ENCODE peak calls at places on chromosomes 4 and X, in four cellular contexts. H is uterus, E is SJSA1, W is tibial nerve. Z is an unnamed sample. For H3K4me1, the result is how much of the 10 kb centered on the place peaks cover.

GRCh38 chrX:2901367-2902036 is 27.6 kb downstream of the ARSD start:
- DNase-seq in E (no peak), H (no peak), W (no peak), Z (no peak)

GRCh38 chrX:38561951-38562719 is 793 bp downstream of the TSPAN7 start:
- DNase-seq in E (no peak), W (no peak), H (peak), Z (no peak)

GRCh38 chr4:94274912-94275311 is 67.2 kb downstream of the SMARCAD1 start:
- DNase-seq in E (no peak), H (no peak), W (no peak), Z (no peak)

GRCh38 chr4:155629183-155629825 is 37.3 kb upstream of the GUCY1A1 start:
- DNase-seq in H (no peak), E (peak), W (no peak), Z (no peak)

GRCh38 chrX:103793541-103793932 is 16.9 kb downstream of the PLP1 start:
- DNase-seq in E (no peak), W (no peak), H (no peak), Z (no peak)

GRCh38 chr4:6224725-6225124 is 24.4 kb upstream of the JAKMIP1 start:
- DNase-seq in E (no peak), H (no peak), W (no peak), Z (no peak)

GRCh38 chrX:150408561-150408960 is 45.4 kb downstream of the MAMLD1 start:
- DNase-seq in H (peak), E (no peak), W (no peak), Z (no peak)

GRCh38 chrX:15301924-15302323 is 13.5 kb downstream of the ASB11 start:
- DNase-seq in H (no peak), W (peak), E (no peak), Z (no peak)

GRCh38 chr4:45662996-45663395 is 460.9 kb downstream of the GABRG1 start:
- DNase-seq in H (no peak), W (no peak), E (no peak), Z (no peak)

GRCh38 chr4:7607156-7607910 is 172.6 kb upstream of the PSAPL1 start:
- DNase-seq in W (peak), E (no peak), H (no peak), Z (no peak)

GRCh38 chrX:54494970-54495813 is 842 bp downstream of the FGD1 start:
- DNase-seq in E (no peak), W (no peak), H (peak), Z (no peak)

GRCh38 chr4:122863626-122864025 is 37.0 kb downstream of the FGF2 start:
- DNase-seq in W (no peak), E (no peak), H (no peak), Z (no peak)

GRCh38 chrX:46310815-46311497 is 234.3 kb downstream of the ZNF674 start:
- DNase-seq in E (no peak), H (no peak), W (no peak), Z (no peak)

GRCh38 chr4:76523593-76523992 is 88.6 kb downstream of the SHROOM3 start:
- DNase-seq in W (no peak), H (no peak), E (no peak), Z (no peak)

GRCh38 chr4:54066718-54067129 is 2.3 kb upstream of the CHIC2 start:
- DNase-seq in H (no peak), W (no peak), E (no peak), Z (no peak)

GRCh38 chrX:30893206-30893605 is 4.2 kb upstream of the TAB3 start:
- DNase-seq in E (no peak), H (no peak), W (no peak), Z (no peak)

GRCh38 chr4:128241425-128241913 is 46.1 kb downstream of the PGRMC2 start:
- DNase-seq in H (no peak), E (peak), W (peak), Z (no peak)

GRCh38 chr4:104420766-104421165 is 73.9 kb downstream of the CXXC4 start:
- DNase-seq in E (no peak), H (no peak), W (no peak), Z (no peak)

GRCh38 chr4:121484633-121485032 is 103.8 kb upstream of the QRFPR start:
- DNase-seq in H (peak), W (peak), E (no peak), Z (no peak)

GRCh38 chr4:23889814-23890269 is at the start of gene PPARGC1A:
- DNase-seq in E (no peak), H (peak), W (peak), Z (no peak)

GRCh38 chrX:149638860-149639259 is 7.3 kb upstream of the TMEM185A start:
- DNase-seq in E (peak), H (no peak), W (no peak), Z (no peak)

GRCh38 chr4:145170209-145170608 is 10.2 kb downstream of the OTUD4 start:
- DNase-seq in W (no peak), E (no peak), H (no peak), Z (no peak)

GRCh38 chrX:136674270-136674986 is 26.5 kb downstream of the CD40LG start:
- DNase-seq in E (no peak), W (no peak), H (no peak), Z (no peak)

GRCh38 chr4:103786014-103786413 is 66.2 kb upstream of the TACR3 start:
- DNase-seq in H (no peak), E (no peak), W (no peak), Z (peak)

GRCh38 chr4:61521451-61521850 is 321.3 kb downstream of the ADGRL3 start:
- DNase-seq in W (no peak), H (no peak), E (no peak), Z (no peak)

GRCh38 chrX:96776966-96777365 is 92.3 kb downstream of the DIAPH2 start:
- DNase-seq in H (no peak), W (no peak), E (no peak), Z (no peak)

GRCh38 chr4:110637408-110638131 is 14.7 kb upstream of the PITX2 start:
- DNase-seq in E (no peak), W (no peak), H (no peak), Z (no peak)

GRCh38 chrX:38985945-38986344 is 184.7 kb downstream of the MID1IP1 start:
- DNase-seq in H (no peak), W (no peak), E (no peak), Z (no peak)

GRCh38 chrX:105526431-105526830 is 295.9 kb upstream of the NRK start:
- DNase-seq in W (no peak), E (no peak), H (no peak), Z (no peak)

GRCh38 chr4:54067163-54067562 is 2.8 kb upstream of the CHIC2 start:
- DNase-seq in E (peak), W (peak), H (peak), Z (no peak)

GRCh38 chr4:88697113-88697512 is 516 bp downstream of the NAP1L5 start:
- DNase-seq in E (no peak), W (peak), H (peak), Z (no peak)

GRCh38 chrX:16869393-16870094 is 618 bp downstream of the RBBP7 start:
- DNase-seq in W (no peak), H (peak), E (peak), Z (no peak)

GRCh38 chr4:83535520-83535944 is 376 bp upstream of the GPAT3 start:
- DNase-seq in E (no peak), H (peak), W (peak), Z (no peak)

GRCh38 chrX:117325706-117326105 is 790.9 kb downstream of the KLHL13 start:
- DNase-seq in H (no peak), E (no peak), W (no peak), Z (no peak)
- H3K4me1 ChIP-seq in H (under half), E (under half), W (under half), Z (under half)

DNA sequence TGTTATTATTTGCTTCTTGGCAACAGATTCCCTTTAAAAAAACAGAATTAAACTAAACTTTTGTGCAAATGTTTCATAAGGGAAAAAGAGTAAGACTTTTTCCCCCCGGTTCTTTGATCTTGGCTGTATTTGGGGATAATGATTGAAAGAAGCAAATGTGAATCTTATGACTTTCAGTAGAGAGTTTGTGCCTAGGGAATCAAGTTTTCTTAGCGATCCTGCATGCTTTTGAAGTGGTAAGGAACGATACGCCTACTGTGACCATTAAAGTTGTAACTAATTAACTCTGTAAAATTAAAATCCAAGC is 9.0 kb downstream of the ATP10D start:
- DNase-seq in H (no peak), W (no peak), E (no peak), Z (no peak)
- H3K4me1 ChIP-seq in H (under half), W (under half), E (under half), Z (under half)

GRCh38 chr4:2871911-2872310 is 28.3 kb downstream of the ADD1 start:
- DNase-seq in E (no peak), H (no peak), W (no peak), Z (no peak)
- H3K4me1 ChIP-seq in E (under half), H (under half), W (half or more), Z (under half)

DNA sequence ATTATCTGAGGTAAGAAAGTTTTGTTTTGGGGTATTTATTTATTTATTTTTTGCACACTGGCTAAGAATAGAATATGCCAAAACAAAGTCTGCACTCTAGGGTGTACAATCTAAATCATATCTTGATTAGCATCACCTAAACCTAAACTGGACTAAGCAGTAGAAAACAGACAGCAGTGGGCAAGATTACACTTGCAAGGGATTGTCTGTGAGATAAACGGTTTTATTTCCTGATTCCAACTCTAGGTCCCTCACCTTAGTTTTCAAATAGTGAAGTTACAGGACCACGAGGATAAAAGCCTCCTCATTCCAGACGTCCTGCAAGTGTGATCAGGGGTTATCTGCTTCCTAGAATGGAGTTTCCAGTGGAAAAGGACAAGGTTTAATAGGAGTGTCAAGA is 86.1 kb downstream of the SH3RF1 start:
- DNase-seq in W (no peak), H (no peak), E (no peak), Z (no peak)
- H3K4me1 ChIP-seq in W (under half), H (under half), E (under half), Z (under half)

DNA sequence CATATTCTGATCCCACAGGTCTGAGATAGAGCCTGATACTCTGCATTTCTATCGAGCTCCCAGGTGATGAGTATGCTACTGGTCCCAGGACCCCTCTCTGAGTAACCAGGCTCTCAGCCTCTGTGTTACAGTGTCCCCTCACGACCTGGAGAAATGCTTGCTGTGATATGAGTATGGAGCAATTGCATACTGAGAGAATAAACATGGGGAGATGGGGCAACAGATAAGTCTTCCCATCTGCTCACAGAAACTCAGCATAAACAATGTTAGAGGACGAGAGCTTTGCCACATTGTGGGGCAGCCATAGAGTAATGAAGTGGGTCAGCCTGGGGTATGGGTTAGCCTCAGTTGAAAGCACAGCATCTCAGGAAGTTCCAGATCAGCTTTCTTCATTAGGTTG is 82.6 kb upstream of the HS3ST1 start:
- DNase-seq in H (no peak), W (no peak), E (no peak), Z (no peak)
- H3K4me1 ChIP-seq in H (under half), W (under half), E (under half), Z (under half)

DNA sequence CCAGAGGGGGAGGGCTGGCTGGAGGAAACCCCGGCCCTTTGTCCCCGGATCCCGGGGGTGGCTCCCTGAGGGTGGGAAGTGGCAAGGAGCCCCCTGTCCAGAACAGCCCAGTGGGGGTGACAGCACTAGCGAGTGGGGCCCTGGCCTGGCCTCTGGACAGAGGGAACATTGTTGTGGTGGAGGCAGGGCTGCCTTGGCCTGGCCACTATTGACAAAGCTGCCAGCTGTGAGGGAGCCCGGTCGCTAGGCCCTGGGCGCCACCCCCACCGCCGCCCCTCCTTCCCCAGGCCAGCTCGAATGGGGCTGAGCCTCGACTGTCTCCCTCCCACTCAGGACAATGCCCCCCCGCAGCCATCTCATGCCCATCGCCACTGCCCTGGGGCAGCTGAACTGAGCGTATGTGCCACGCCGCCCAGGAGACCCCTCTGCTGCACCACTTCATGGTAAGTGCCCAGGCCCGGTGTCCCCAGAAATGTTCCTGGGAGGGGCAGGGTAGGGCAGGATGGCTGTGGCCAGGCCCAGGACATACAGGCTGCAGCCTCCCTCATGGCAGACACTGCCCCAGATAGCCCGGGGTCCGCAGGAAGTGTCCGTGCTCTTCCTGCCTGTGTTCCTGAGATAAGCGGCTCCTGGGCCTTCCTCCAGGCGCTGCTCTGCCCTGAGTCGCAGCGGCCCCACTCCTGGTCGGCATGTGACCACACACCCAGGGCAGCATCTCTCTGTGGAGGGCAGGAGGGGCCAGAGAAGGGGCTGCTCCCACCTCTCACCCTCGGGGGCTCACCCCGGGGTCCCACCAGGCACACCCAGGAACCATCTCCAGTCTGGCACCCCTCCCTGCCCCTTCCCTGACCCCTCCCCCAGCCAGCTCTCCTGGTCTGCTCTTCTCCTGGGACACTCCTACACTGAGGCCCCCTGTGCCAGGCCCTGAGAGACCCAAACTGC is 1.4 kb downstream of the PLXNB3 start:
- DNase-seq in E (no peak), H (peak), W (no peak), Z (no peak)
- H3K4me1 ChIP-seq in E (under half), H (under half), W (under half), Z (under half)

DNA sequence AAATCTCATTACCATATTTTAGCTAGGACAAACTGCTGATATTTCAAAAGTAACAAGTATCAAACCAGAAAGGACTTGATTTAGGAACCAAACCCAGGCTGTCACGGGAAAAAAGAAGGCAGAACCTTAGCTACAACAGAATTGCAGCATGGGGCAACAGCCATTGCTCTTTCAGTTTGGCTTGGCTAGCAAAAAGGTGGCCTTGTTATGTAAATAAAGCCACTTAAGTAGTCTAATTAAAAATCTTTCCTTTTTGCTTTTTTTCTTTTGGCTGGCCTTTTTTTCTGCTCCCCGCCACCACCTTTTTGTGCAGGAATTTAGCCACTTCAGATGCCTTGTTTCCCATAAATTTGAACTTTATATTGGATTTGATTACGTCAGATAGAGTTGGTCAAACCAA is 235.9 kb downstream of the CPXCR1 start:
- DNase-seq in W (no peak), H (no peak), E (no peak), Z (no peak)
- H3K4me1 ChIP-seq in W (under half), H (under half), E (under half), Z (under half)

GRCh38 chrX:44042731-44043130 is 69.5 kb upstream of the NDP start:
- DNase-seq in E (no peak), W (peak), H (peak), Z (no peak)

GRCh38 chrX:44042124-44042523 is 68.9 kb upstream of the NDP start:
- DNase-seq in H (no peak), E (no peak), W (no peak), Z (no peak)

GRCh38 chrX:44036336-44036735 is 63.1 kb upstream of the NDP start:
- DNase-seq in W (no peak), H (no peak), E (no peak), Z (no peak)

GRCh38 chrX:44043496-44043895 is 70.3 kb upstream of the NDP start:
- DNase-seq in W (no peak), H (no peak), E (no peak), Z (no peak)

GRCh38 chrX:44039556-44039955 is 66.4 kb upstream of the NDP start:
- DNase-seq in E (no peak), W (no peak), H (peak), Z (no peak)
- H3K4me1 ChIP-seq in E (under half), W (under half), H (under half), Z (under half)

GRCh38 chr4:15001825-15002658 is at the start of gene CPEB2:
- DNase-seq in H (peak), E (peak), W (peak), Z (peak)

GRCh38 chr4:15002659-15003440 is 569 bp downstream of the CPEB2 start:
- DNase-seq in H (peak), W (peak), E (peak), Z (no peak)

GRCh38 chr4:15003891-15004700 is 1.8 kb downstream of the CPEB2 start:
- DNase-seq in W (peak), E (peak), H (peak), Z (no peak)

GRCh38 chr4:15003441-15003890 is 1.2 kb downstream of the CPEB2 start:
- DNase-seq in E (peak), W (no peak), H (peak), Z (no peak)

GRCh38 chr4:15001248-15001824 is 945 bp upstream of the CPEB2 start:
- DNase-seq in H (peak), W (peak), E (peak), Z (no peak)
- H3K4me1 ChIP-seq in H (under half), W (under half), E (under half), Z (under half)

Z was measured in iPS DF 6.9.